ENCODE peak calls at places on chromosomes 16 and 17, in ten cellular contexts. One of them, this sample, is unnamed.

GRCh38 chr16:79042141-79042540 is 558.4 kb downstream of the MAF start:
- DNase-seq in CD8-positive, alpha-beta memory T cell: no peak
- DNase-seq in cardiac fibroblast: no peak
- DNase-seq in retinal pigment epithelial cell: no peak
- DNase-seq in Peyer's patch: no peak
- DNase-seq in adrenal gland: no peak
- DNase-seq in colonic mucosa: no peak
- DNase-seq in epithelial cell of proximal tubule: no peak
- DNase-seq in endothelial cell of umbilical vein: no peak
- DNase-seq in psoas muscle: no peak
- DNase-seq in this sample: no peak

GRCh38 chr16:1865902-1866690 is 5.9 kb downstream of the MEIOB start:
- DNase-seq in adrenal gland: no peak
- DNase-seq in epithelial cell of proximal tubule: no peak
- DNase-seq in psoas muscle: no peak
- DNase-seq in CD8-positive, alpha-beta memory T cell: no peak
- DNase-seq in colonic mucosa: no peak
- DNase-seq in retinal pigment epithelial cell: no peak
- DNase-seq in Peyer's patch: no peak
- DNase-seq in cardiac fibroblast: no peak
- DNase-seq in endothelial cell of umbilical vein: no peak
- DNase-seq in this sample: no peak

GRCh38 chr17:34656801-34657200 is 77.4 kb downstream of the TMEM132E start:
- DNase-seq in retinal pigment epithelial cell: no peak
- DNase-seq in adrenal gland: no peak
- DNase-seq in Peyer's patch: no peak
- DNase-seq in epithelial cell of proximal tubule: no peak
- DNase-seq in colonic mucosa: no peak
- DNase-seq in psoas muscle: no peak
- DNase-seq in endothelial cell of umbilical vein: no peak
- DNase-seq in cardiac fibroblast: no peak
- DNase-seq in CD8-positive, alpha-beta memory T cell: no peak
- DNase-seq in this sample: no peak

GRCh38 chr16:24204150-24204665 is 51.9 kb upstream of the CACNG3 start:
- DNase-seq in adrenal gland: no peak
- DNase-seq in endothelial cell of umbilical vein: no peak
- DNase-seq in epithelial cell of proximal tubule: no peak
- DNase-seq in colonic mucosa: no peak
- DNase-seq in CD8-positive, alpha-beta memory T cell: no peak
- DNase-seq in cardiac fibroblast: no peak
- DNase-seq in retinal pigment epithelial cell: no peak
- DNase-seq in psoas muscle: no peak
- DNase-seq in Peyer's patch: no peak
- DNase-seq in this sample: no peak

GRCh38 chr16:63938661-63939060 is 1183.2 kb downstream of the CDH11 start:
- DNase-seq in colonic mucosa: no peak
- DNase-seq in psoas muscle: no peak
- DNase-seq in Peyer's patch: no peak
- DNase-seq in retinal pigment epithelial cell: no peak
- DNase-seq in endothelial cell of umbilical vein: no peak
- DNase-seq in CD8-positive, alpha-beta memory T cell: no peak
- DNase-seq in adrenal gland: no peak
- DNase-seq in cardiac fibroblast: peak; percentile 10
- DNase-seq in epithelial cell of proximal tubule: no peak
- DNase-seq in this sample: no peak

GRCh38 chr16:55656695-55657092 is 906 bp downstream of the SLC6A2 start:
- DNase-seq in CD8-positive, alpha-beta memory T cell: no peak
- DNase-seq in endothelial cell of umbilical vein: no peak
- DNase-seq in retinal pigment epithelial cell: no peak
- DNase-seq in Peyer's patch: no peak
- DNase-seq in psoas muscle: no peak
- DNase-seq in epithelial cell of proximal tubule: no peak
- DNase-seq in adrenal gland: no peak
- DNase-seq in cardiac fibroblast: no peak
- DNase-seq in colonic mucosa: no peak
- DNase-seq in this sample: no peak

GRCh38 chr16:81516478-81517149 is 72.0 kb downstream of the CMIP start:
- DNase-seq in Peyer's patch: no peak
- DNase-seq in CD8-positive, alpha-beta memory T cell: no peak
- DNase-seq in epithelial cell of proximal tubule: no peak
- DNase-seq in adrenal gland: no peak
- DNase-seq in endothelial cell of umbilical vein: no peak
- DNase-seq in cardiac fibroblast: no peak
- DNase-seq in colonic mucosa: no peak
- DNase-seq in retinal pigment epithelial cell: no peak
- DNase-seq in psoas muscle: peak; percentile 37
- DNase-seq in this sample: no peak

GRCh38 chr16:73965591-73965990 is 331.0 kb upstream of the PSMD7 start:
- DNase-seq in colonic mucosa: no peak
- DNase-seq in psoas muscle: no peak
- DNase-seq in cardiac fibroblast: no peak
- DNase-seq in retinal pigment epithelial cell: no peak
- DNase-seq in epithelial cell of proximal tubule: no peak
- DNase-seq in adrenal gland: no peak
- DNase-seq in endothelial cell of umbilical vein: no peak
- DNase-seq in CD8-positive, alpha-beta memory T cell: no peak
- DNase-seq in Peyer's patch: no peak
- DNase-seq in this sample: no peak

GRCh38 chr16:15616475-15616874 is 26.5 kb downstream of the MARF1 start:
- DNase-seq in retinal pigment epithelial cell: no peak
- DNase-seq in CD8-positive, alpha-beta memory T cell: no peak
- DNase-seq in psoas muscle: no peak
- DNase-seq in Peyer's patch: no peak
- DNase-seq in adrenal gland: no peak
- DNase-seq in epithelial cell of proximal tubule: no peak
- DNase-seq in cardiac fibroblast: no peak
- DNase-seq in colonic mucosa: no peak
- DNase-seq in endothelial cell of umbilical vein: no peak
- DNase-seq in this sample: no peak

GRCh38 chr16:17138801-17139200 is 332.0 kb downstream of the XYLT1 start:
- DNase-seq in endothelial cell of umbilical vein: no peak
- DNase-seq in cardiac fibroblast: peak; percentile 5
- DNase-seq in CD8-positive, alpha-beta memory T cell: no peak
- DNase-seq in epithelial cell of proximal tubule: no peak
- DNase-seq in retinal pigment epithelial cell: no peak
- DNase-seq in Peyer's patch: no peak
- DNase-seq in adrenal gland: peak; percentile 10
- DNase-seq in psoas muscle: no peak
- DNase-seq in colonic mucosa: no peak
- DNase-seq in this sample: no peak

GRCh38 chr17:35088647-35088910 is 25.1 kb upstream of the RFFL start:
- DNase-seq in endothelial cell of umbilical vein: no peak
- DNase-seq in colonic mucosa: peak; percentile 60
- DNase-seq in epithelial cell of proximal tubule: no peak
- DNase-seq in psoas muscle: no peak
- DNase-seq in cardiac fibroblast: no peak
- DNase-seq in retinal pigment epithelial cell: no peak
- DNase-seq in Peyer's patch: no peak
- DNase-seq in adrenal gland: no peak
- DNase-seq in CD8-positive, alpha-beta memory T cell: no peak
- DNase-seq in this sample: no peak

GRCh38 chr17:67818110-67819002 is 6.9 kb upstream of the BPTF start:
- DNase-seq in endothelial cell of umbilical vein: no peak
- DNase-seq in psoas muscle: no peak
- DNase-seq in cardiac fibroblast: no peak
- DNase-seq in colonic mucosa: no peak
- DNase-seq in epithelial cell of proximal tubule: peak; percentile 25
- DNase-seq in adrenal gland: no peak
- DNase-seq in CD8-positive, alpha-beta memory T cell: no peak
- DNase-seq in retinal pigment epithelial cell: no peak
- DNase-seq in Peyer's patch: peak; percentile 56
- DNase-seq in this sample: no peak

GRCh38 chr16:74936902-74937560 is 47.9 kb downstream of the WDR59 start:
- DNase-seq in cardiac fibroblast: peak; percentile 96
- DNase-seq in CD8-positive, alpha-beta memory T cell: no peak
- DNase-seq in epithelial cell of proximal tubule: no peak
- DNase-seq in colonic mucosa: no peak
- DNase-seq in adrenal gland: no peak
- DNase-seq in Peyer's patch: no peak
- DNase-seq in psoas muscle: no peak
- DNase-seq in endothelial cell of umbilical vein: no peak
- DNase-seq in retinal pigment epithelial cell: no peak
- DNase-seq in this sample: no peak

GRCh38 chr16:49645263-49645662 is 210.6 kb downstream of the ZNF423 start:
- DNase-seq in adrenal gland: no peak
- DNase-seq in colonic mucosa: no peak
- DNase-seq in psoas muscle: no peak
- DNase-seq in CD8-positive, alpha-beta memory T cell: no peak
- DNase-seq in epithelial cell of proximal tubule: no peak
- DNase-seq in endothelial cell of umbilical vein: no peak
- DNase-seq in cardiac fibroblast: no peak
- DNase-seq in retinal pigment epithelial cell: no peak
- DNase-seq in Peyer's patch: no peak
- DNase-seq in this sample: no peak

GRCh38 chr16:11354733-11355574 is 9.7 kb downstream of the RMI2 start:
- DNase-seq in cardiac fibroblast: no peak
- DNase-seq in Peyer's patch: peak; percentile 82
- DNase-seq in CD8-positive, alpha-beta memory T cell: peak; percentile 84
- DNase-seq in epithelial cell of proximal tubule: no peak
- DNase-seq in retinal pigment epithelial cell: no peak
- DNase-seq in psoas muscle: no peak
- DNase-seq in endothelial cell of umbilical vein: no peak
- DNase-seq in colonic mucosa: no peak
- DNase-seq in adrenal gland: peak; percentile 49
- DNase-seq in this sample: peak; percentile 93
- H3K4me3 ChIP-seq in cardiac fibroblast: no peak overlapping the region
- H3K4me3 ChIP-seq in Peyer's patch: no peak overlapping the region
- H3K4me3 ChIP-seq in CD8-positive, alpha-beta memory T cell: peak overlapping the region; percentile 48
- H3K4me3 ChIP-seq in epithelial cell of proximal tubule: no peak overlapping the region
- H3K4me3 ChIP-seq in retinal pigment epithelial cell: no peak overlapping the region
- H3K4me3 ChIP-seq in psoas muscle: no peak overlapping the region
- H3K4me3 ChIP-seq in endothelial cell of umbilical vein: no peak overlapping the region
- H3K4me3 ChIP-seq in colonic mucosa: no peak overlapping the region
- H3K4me3 ChIP-seq in adrenal gland: no peak overlapping the region
- H3K4me3 ChIP-seq in this sample: peak overlapping the region; percentile 25

GRCh38 chr17:40340880-40341807 is 23.4 kb downstream of the GJD3 start:
- DNase-seq in adrenal gland: peak; percentile 98
- DNase-seq in endothelial cell of umbilical vein: peak; percentile 73
- DNase-seq in Peyer's patch: peak; percentile 94
- DNase-seq in cardiac fibroblast: peak; percentile 74
- DNase-seq in psoas muscle: peak; percentile 95
- DNase-seq in CD8-positive, alpha-beta memory T cell: peak; percentile 94
- DNase-seq in colonic mucosa: peak; percentile 92
- DNase-seq in retinal pigment epithelial cell: no peak
- DNase-seq in epithelial cell of proximal tubule: no peak
- DNase-seq in this sample: no peak

GRCh38 chr17:40341808-40342574 is 22.5 kb downstream of the GJD3 start:
- DNase-seq in retinal pigment epithelial cell: no peak
- DNase-seq in epithelial cell of proximal tubule: no peak
- DNase-seq in CD8-positive, alpha-beta memory T cell: peak; percentile 59
- DNase-seq in Peyer's patch: peak; percentile 64
- DNase-seq in cardiac fibroblast: peak; percentile 60
- DNase-seq in colonic mucosa: peak; percentile 93
- DNase-seq in adrenal gland: peak; percentile 82
- DNase-seq in psoas muscle: peak; percentile 87
- DNase-seq in endothelial cell of umbilical vein: peak; percentile 60
- DNase-seq in this sample: no peak

GRCh38 chr17:40343126-40344119 is 21.1 kb downstream of the GJD3 start:
- DNase-seq in CD8-positive, alpha-beta memory T cell: no peak
- DNase-seq in psoas muscle: no peak
- DNase-seq in retinal pigment epithelial cell: no peak
- DNase-seq in endothelial cell of umbilical vein: no peak
- DNase-seq in cardiac fibroblast: no peak
- DNase-seq in colonic mucosa: peak; percentile 56
- DNase-seq in Peyer's patch: peak; percentile 40
- DNase-seq in epithelial cell of proximal tubule: no peak
- DNase-seq in adrenal gland: no peak
- DNase-seq in this sample: no peak

GRCh38 chr17:40344321-40345160 is 20.0 kb downstream of the GJD3 start:
- DNase-seq in retinal pigment epithelial cell: no peak
- DNase-seq in cardiac fibroblast: no peak
- DNase-seq in epithelial cell of proximal tubule: no peak
- DNase-seq in Peyer's patch: no peak
- DNase-seq in psoas muscle: no peak
- DNase-seq in endothelial cell of umbilical vein: peak; percentile 43
- DNase-seq in CD8-positive, alpha-beta memory T cell: no peak
- DNase-seq in adrenal gland: no peak
- DNase-seq in colonic mucosa: no peak
- DNase-seq in this sample: no peak

DNA sequence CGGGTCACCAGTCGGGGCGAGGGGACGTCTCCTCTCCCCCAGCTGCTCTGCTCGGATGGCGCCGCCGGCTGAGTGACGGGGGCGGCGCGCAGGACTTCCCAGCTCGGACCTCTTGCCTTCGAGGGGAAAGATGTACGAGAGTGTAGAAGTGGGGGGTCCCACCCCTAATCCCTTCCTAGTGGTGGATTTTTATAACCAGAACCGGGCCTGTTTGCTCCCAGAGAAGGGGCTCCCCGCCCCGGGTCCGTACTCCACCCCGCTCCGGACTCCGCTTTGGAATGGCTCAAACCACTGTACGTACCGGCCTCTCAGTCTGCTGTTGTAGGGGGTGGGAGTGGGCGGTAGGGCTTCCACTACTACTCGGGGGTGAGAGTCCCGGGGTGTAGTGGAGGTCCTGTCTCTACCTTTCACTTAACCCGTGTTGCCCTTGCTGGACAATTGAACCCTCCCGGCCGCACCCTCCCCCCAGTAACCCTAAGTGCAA is 21.9 kb downstream of the GJD3 start:
- DNase-seq in cardiac fibroblast: no peak
- DNase-seq in CD8-positive, alpha-beta memory T cell: no peak
- DNase-seq in psoas muscle: no peak
- DNase-seq in colonic mucosa: peak; percentile 56
- DNase-seq in Peyer's patch: no peak
- DNase-seq in endothelial cell of umbilical vein: no peak
- DNase-seq in epithelial cell of proximal tubule: no peak
- DNase-seq in retinal pigment epithelial cell: no peak
- DNase-seq in adrenal gland: no peak
- DNase-seq in this sample: no peak
- H3K4me3 ChIP-seq in cardiac fibroblast: peak overlapping the region; percentile 73
- H3K4me3 ChIP-seq in CD8-positive, alpha-beta memory T cell: no peak overlapping the region
- H3K4me3 ChIP-seq in psoas muscle: peak overlapping the region; percentile 81
- H3K4me3 ChIP-seq in colonic mucosa: peak overlapping the region; percentile 86
- H3K4me3 ChIP-seq in Peyer's patch: peak overlapping the region; percentile 58
- H3K4me3 ChIP-seq in endothelial cell of umbilical vein: peak overlapping the region; percentile 76
- H3K4me3 ChIP-seq in epithelial cell of proximal tubule: peak overlapping the region; percentile 82
- H3K4me3 ChIP-seq in retinal pigment epithelial cell: peak overlapping the region; percentile 87
- H3K4me3 ChIP-seq in adrenal gland: peak overlapping the region; percentile 77
- H3K4me3 ChIP-seq in this sample: no peak overlapping the region

GRCh38 chr17:69912819-69913218 is 162.2 kb upstream of the KCNJ16 start:
- DNase-seq in adrenal gland: no peak
- DNase-seq in CD8-positive, alpha-beta memory T cell: no peak
- DNase-seq in Peyer's patch: no peak
- DNase-seq in endothelial cell of umbilical vein: no peak
- DNase-seq in cardiac fibroblast: no peak
- DNase-seq in colonic mucosa: no peak
- DNase-seq in psoas muscle: no peak
- DNase-seq in epithelial cell of proximal tubule: no peak
- DNase-seq in retinal pigment epithelial cell: no peak
- DNase-seq in this sample: no peak
- H3K4me3 ChIP-seq in adrenal gland: no peak overlapping the region
- H3K4me3 ChIP-seq in CD8-positive, alpha-beta memory T cell: no peak overlapping the region
- H3K4me3 ChIP-seq in Peyer's patch: no peak overlapping the region
- H3K4me3 ChIP-seq in endothelial cell of umbilical vein: no peak overlapping the region
- H3K4me3 ChIP-seq in cardiac fibroblast: no peak overlapping the region
- H3K4me3 ChIP-seq in colonic mucosa: no peak overlapping the region
- H3K4me3 ChIP-seq in psoas muscle: no peak overlapping the region
- H3K4me3 ChIP-seq in epithelial cell of proximal tubule: no peak overlapping the region
- H3K4me3 ChIP-seq in retinal pigment epithelial cell: no peak overlapping the region
- H3K4me3 ChIP-seq in this sample: no peak overlapping the region

DNA sequence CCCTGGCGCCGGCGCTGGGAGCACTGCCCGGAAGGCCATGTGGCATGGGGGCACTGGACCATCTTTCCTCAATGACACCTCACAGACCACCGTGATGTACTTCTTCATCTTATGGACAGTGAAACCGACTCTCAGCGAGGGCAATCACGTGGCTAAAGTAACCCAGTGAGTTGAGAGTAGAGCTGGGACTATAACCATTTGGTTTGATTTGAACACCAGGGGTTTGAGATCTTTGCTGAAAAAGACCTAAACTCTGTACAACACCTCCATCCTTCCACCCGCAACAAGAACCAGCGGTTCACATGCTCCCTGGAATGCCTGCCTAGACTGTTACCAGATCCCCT is 3.3 kb downstream of the ITGA2B start:
- DNase-seq in adrenal gland: no peak
- DNase-seq in psoas muscle: no peak
- DNase-seq in CD8-positive, alpha-beta memory T cell: no peak
- DNase-seq in epithelial cell of proximal tubule: no peak
- DNase-seq in Peyer's patch: no peak
- DNase-seq in retinal pigment epithelial cell: no peak
- DNase-seq in colonic mucosa: no peak
- DNase-seq in cardiac fibroblast: no peak
- DNase-seq in endothelial cell of umbilical vein: no peak
- DNase-seq in this sample: no peak
- H3K4me3 ChIP-seq in adrenal gland: no peak overlapping the region
- H3K4me3 ChIP-seq in psoas muscle: peak overlapping the region; percentile 70
- H3K4me3 ChIP-seq in CD8-positive, alpha-beta memory T cell: peak overlapping the region; percentile 61
- H3K4me3 ChIP-seq in epithelial cell of proximal tubule: peak overlapping the region; percentile 53
- H3K4me3 ChIP-seq in Peyer's patch: no peak overlapping the region
- H3K4me3 ChIP-seq in retinal pigment epithelial cell: peak overlapping the region; percentile 61
- H3K4me3 ChIP-seq in colonic mucosa: no peak overlapping the region
- H3K4me3 ChIP-seq in cardiac fibroblast: no peak overlapping the region
- H3K4me3 ChIP-seq in endothelial cell of umbilical vein: no peak overlapping the region
- H3K4me3 ChIP-seq in this sample: no peak overlapping the region

This sample was measured in Jurkat, Clone E6-1.